ENCODE peak calls at places on chromosome 15, in five cellular contexts. E is cardiac fibroblast, Q is fibroblast of lung, C is foreskin fibroblast, J is transverse colon. K is an unnamed sample.

GRCh38 chr15:60758961-60759729 is 280.2 kb upstream of the ICE2 start:
- DNase-seq in E (peak; percentile 94), Q (peak; percentile 83), C (peak; percentile 73), J (no peak), K (peak; percentile 93)

GRCh38 chr15:84805221-84805620 is 11.9 kb upstream of the ALPK3 start:
- DNase-seq in E (no peak), Q (no peak), C (no peak), J (no peak), K (no peak)

GRCh38 chr15:58707397-58707796 is 42.1 kb downstream of the ADAM10 start:
- DNase-seq in E (no peak), Q (no peak), C (no peak), J (no peak), K (no peak)

GRCh38 chr15:39609166-39609918 is 28.5 kb downstream of the THBS1 start:
- DNase-seq in E (no peak), Q (no peak), C (no peak), J (peak; percentile 73), K (no peak)

GRCh38 chr15:85125056-85125661 is 143.5 kb downstream of the PDE8A start:
- DNase-seq in E (peak; percentile 62), Q (peak; percentile 61), C (peak; percentile 29), J (no peak), K (peak; percentile 3)

GRCh38 chr15:94263341-94264273 is 32.2 kb downstream of the MCTP2 start:
- DNase-seq in E (no peak), Q (peak; percentile 16), C (no peak), J (no peak), K (peak; percentile 28)

GRCh38 chr15:101445562-101446526 is 43.7 kb downstream of the PCSK6 start:
- DNase-seq in E (peak; percentile 49), Q (peak; percentile 18), C (peak; percentile 61), J (no peak), K (no peak)

GRCh38 chr15:72342385-72342784 is 22.4 kb upstream of the CELF6 start:
- DNase-seq in E (peak; percentile 17), Q (peak; percentile 14), C (no peak), J (peak; percentile 22), K (no peak)

GRCh38 chr15:95953032-95953431 is 377.5 kb upstream of the NR2F2 start:
- DNase-seq in E (no peak), Q (no peak), C (no peak), J (no peak), K (no peak)

GRCh38 chr15:61558172-61559146 is 329.4 kb upstream of the RORA start:
- DNase-seq in E (no peak), Q (no peak), C (no peak), J (no peak), K (no peak)

GRCh38 chr15:62071711-62072308 is 5.0 kb downstream of the C2CD4A start:
- DNase-seq in E (peak; percentile 74), Q (peak; percentile 73), C (no peak), J (no peak), K (no peak)

GRCh38 chr15:71743861-71744382 is 66.4 kb upstream of the NR2E3 start:
- DNase-seq in E (peak; percentile 64), Q (peak; percentile 63), C (peak; percentile 41), J (peak; percentile 67), K (no peak)

GRCh38 chr15:70741677-70742293 is 21.6 kb downstream of the UACA start:
- DNase-seq in E (peak; percentile 51), Q (peak; percentile 68), C (peak; percentile 54), J (no peak), K (no peak)

GRCh38 chr15:48191574-48192225 is at the start of gene CTXN2:
- DNase-seq in E (no peak), Q (peak; percentile 1), C (no peak), J (peak; percentile 7), K (no peak)

GRCh38 chr15:84703808-84704207 is 12.1 kb downstream of the SEC11A start:
- DNase-seq in E (no peak), Q (no peak), C (no peak), J (no peak), K (no peak)

GRCh38 chr15:38202356-38202755 is 50.3 kb upstream of the SPRED1 start:
- DNase-seq in E (no peak), Q (peak; percentile 39), C (peak; percentile 32), J (no peak), K (no peak)

GRCh38 chr15:33882921-33883320 is 85.4 kb upstream of the CHRM5 start:
- DNase-seq in E (no peak), Q (no peak), C (no peak), J (no peak), K (no peak)

GRCh38 chr15:100021653-100022052 is 288.4 kb upstream of the LYSMD4 start:
- DNase-seq in E (no peak), Q (no peak), C (no peak), J (no peak), K (no peak)

GRCh38 chr15:65411470-65412071 is 11.2 kb downstream of the IGDCC4 start:
- DNase-seq in E (no peak), Q (no peak), C (no peak), J (no peak), K (no peak)

GRCh38 chr15:96353378-96353930 is 23.0 kb downstream of the NR2F2 start:
- DNase-seq in E (no peak), Q (no peak), C (no peak), J (no peak), K (no peak)

GRCh38 chr15:46266691-46267090 is 631.9 kb downstream of the SQOR start:
- DNase-seq in E (no peak), Q (no peak), C (no peak), J (no peak), K (no peak)

GRCh38 chr15:75089781-75090734 is 66.7 kb downstream of the PPCDC start:
- DNase-seq in E (peak; percentile 88), Q (no peak), C (no peak), J (no peak), K (no peak)

GRCh38 chr15:78636378-78636859 is 4.6 kb downstream of the CHRNB4 start:
- DNase-seq in E (no peak), Q (no peak), C (no peak), J (no peak), K (no peak)

GRCh38 chr15:78640527-78640839 is 527 bp downstream of the CHRNB4 start:
- DNase-seq in E (no peak), Q (no peak), C (no peak), J (no peak), K (no peak)

GRCh38 chr15:78637776-78638435 is 3.1 kb downstream of the CHRNB4 start:
- DNase-seq in E (no peak), Q (no peak), C (no peak), J (no peak), K (no peak)

GRCh38 chr15:78640840-78641733 is at the start of gene CHRNB4:
- DNase-seq in E (peak; percentile 28), Q (no peak), C (no peak), J (peak; percentile 42), K (no peak)

GRCh38 chr15:78638658-78639314 is 2.2 kb downstream of the CHRNB4 start:
- DNase-seq in E (peak; percentile 54), Q (peak; percentile 38), C (peak; percentile 10), J (peak; percentile 53), K (no peak)
- TF ChIP-seq CTCF in E (peak; percentile 67), Q (peak; percentile 60), C (peak; percentile 45), J (peak; percentile 54), K (peak; percentile 53)

DNA sequence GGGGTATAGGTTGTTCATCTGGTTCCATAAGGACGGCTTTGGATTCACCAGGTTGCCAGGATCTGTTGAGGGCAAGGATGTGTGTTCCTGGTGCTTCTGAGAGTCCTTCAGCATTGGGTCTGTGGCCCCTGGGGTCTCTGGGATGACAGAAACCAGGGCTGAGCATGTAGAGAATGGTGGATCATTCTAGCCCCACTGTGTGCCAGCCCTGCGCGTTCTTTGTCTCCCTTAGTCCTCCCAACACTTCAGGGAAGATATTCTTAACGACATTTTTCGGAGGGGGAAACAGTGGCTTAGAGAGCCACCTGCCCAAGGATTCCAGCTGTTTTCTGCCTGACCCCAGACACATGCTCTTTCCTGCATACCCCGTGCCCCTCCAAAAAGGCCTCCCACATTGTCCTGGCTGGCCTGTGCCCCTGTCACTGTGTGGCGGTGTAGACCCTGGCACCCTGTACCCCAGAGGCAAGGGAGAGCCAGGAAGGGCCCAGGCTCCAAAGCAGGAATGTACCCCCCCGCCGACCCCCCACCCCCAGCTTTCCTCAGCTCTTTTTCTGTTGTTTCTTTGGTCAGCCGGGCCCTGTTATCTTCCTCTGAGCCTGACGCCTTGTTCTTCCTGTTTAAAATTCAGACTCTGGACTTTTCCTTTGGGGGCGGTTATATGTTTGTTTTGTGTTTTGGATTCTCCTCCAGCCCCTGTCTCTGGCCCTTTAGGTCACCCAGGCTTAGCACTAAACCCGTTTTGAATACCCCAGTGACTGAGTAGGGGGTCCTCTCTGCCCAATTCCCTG is 57.8 kb upstream of the SMAD6 start:
- DNase-seq in E (peak; percentile 39), Q (no peak), C (no peak), J (no peak), K (no peak)
- H3K4me3 ChIP-seq in E (no peak overlapping the region), Q (no peak overlapping the region), C (no peak overlapping the region), J (no peak overlapping the region), K (no peak overlapping the region)

DNA sequence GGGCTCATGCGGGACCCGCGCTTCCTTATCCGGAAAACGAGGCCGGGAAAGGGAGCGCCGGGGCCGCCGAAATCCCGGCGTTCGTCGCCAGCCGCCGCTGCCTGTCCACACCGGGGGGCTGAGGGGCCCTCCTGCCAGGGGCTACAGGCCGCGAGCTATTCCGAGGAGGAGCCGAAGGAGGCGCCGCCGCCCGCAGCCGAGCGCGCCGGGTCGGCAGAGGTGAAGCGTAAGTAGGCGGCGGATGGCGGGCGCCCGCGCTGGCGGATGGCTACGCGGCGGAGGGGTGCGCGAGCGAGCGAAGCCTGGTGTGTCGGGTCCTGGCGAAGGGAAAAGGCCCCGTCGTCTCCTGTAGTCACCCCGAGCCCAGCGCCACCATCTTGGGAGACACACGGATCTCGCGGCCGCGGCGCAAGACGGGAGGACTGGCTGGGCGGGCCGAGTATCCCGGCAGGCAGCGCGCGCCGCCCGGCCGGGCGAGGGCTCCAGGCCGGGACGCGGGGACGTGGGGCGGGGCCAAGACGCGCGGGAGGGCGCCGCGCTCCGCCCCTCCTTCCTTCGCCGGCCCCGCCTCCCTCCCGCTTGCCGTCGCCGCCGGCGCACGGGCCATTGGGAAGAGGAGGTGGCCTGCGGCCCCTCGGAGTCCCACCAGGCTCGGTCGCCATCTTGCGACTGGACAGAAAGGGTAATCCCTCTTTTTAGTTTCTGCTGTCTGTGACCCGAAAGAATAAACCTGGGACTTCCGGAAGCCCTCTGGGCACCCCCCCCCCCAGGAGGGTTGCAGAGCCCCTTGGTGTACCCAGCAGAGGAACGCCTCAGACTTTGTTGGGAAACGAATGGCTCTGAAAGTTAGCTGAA is at the start of gene UBE3A:
- DNase-seq in E (peak; percentile 97), Q (peak; percentile 91), C (peak; percentile 95), J (peak; percentile 93), K (peak; percentile 38)
- TF ChIP-seq CTCF in E (no peak), Q (peak; percentile 5), C (no peak), J (no peak), K (peak; percentile 21)

GRCh38 chr15:52678468-52679231 is 538 bp downstream of the ATOSA start:
- DNase-seq in E (peak; percentile 68), Q (peak; percentile 63), C (peak; percentile 48), J (peak; percentile 80), K (no peak)
- H3K4me3 ChIP-seq in E (peak overlapping the region; percentile 94), Q (peak overlapping the region; percentile 85), C (peak overlapping the region; percentile 64), J (peak overlapping the region; percentile 79), K (peak overlapping the region; percentile 84)

DNA sequence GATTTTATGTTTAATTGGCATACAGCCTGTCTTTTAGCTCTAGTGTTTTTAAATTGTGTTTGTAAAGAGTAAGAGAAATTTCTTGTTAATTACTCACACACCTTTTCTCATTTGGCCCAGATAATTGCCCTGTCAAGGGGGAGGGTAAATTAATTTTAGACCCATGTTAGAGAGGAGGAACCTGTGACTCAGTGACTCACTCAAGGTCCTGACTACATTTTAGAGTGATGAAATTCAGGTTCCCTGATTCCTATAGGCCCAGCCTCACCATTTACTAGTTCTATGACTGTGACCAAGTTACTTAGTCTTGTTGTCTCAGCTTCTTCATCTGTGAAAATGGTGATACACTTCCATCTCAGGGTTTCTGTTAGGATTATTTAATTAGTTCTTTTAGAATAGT is 125.2 kb upstream of the DPH6 start:
- DNase-seq in E (no peak), Q (no peak), C (no peak), J (no peak), K (no peak)
- TF ChIP-seq CTCF in E (no peak), Q (no peak), C (no peak), J (no peak), K (no peak)

K was measured in AG04449.